ENCODE peak calls at places on chromosomes 16 and 17, in nine cellular contexts. E is endodermal cell, V is AG04450, N is fibroblast of lung, Y is foreskin fibroblast, P is RWPE1, X is left lung, G is glutamatergic neuron, T is A673. R is an unnamed sample.

GRCh38 chr16:9911989-9912388 is 270.2 kb downstream of the GRIN2A start:
- DNase-seq in E (no peak), V (no peak), N (no peak), Y (no peak), P (no peak), X (no peak), G (no peak), T (no peak), R (no peak)

GRCh38 chr17:57257911-57258885 is 1.9 kb downstream of the MSI2 start:
- DNase-seq in E (peak; percentile 78), V (no peak), N (peak; percentile 15), Y (no peak), P (no peak), X (no peak), G (no peak), T (peak; percentile 27), R (no peak)

GRCh38 chr16:2486645-2487516 is 12.0 kb downstream of the TBC1D24 start:
- DNase-seq in E (no peak), V (no peak), N (no peak), Y (no peak), P (no peak), X (peak; percentile 90), G (peak; percentile 21), T (no peak), R (no peak)

GRCh38 chr16:21001262-21001661 is 100.7 kb downstream of the LYRM1 start:
- DNase-seq in E (peak; percentile 83), V (no peak), N (peak; percentile 1), Y (peak; percentile 5), P (no peak), X (no peak), G (peak; percentile 25), T (peak; percentile 39), R (no peak)

GRCh38 chr16:14401839-14402115 is 228.3 kb downstream of the PARN start:
- DNase-seq in E (no peak), V (no peak), N (no peak), Y (no peak), P (no peak), X (peak; percentile 55), G (no peak), T (no peak), R (no peak)

GRCh38 chr17:50055055-50055425 is 870 bp upstream of the ITGA3 start:
- DNase-seq in E (peak; percentile 93), V (no peak), N (no peak), Y (no peak), P (peak; percentile 84), X (no peak), G (no peak), T (no peak), R (no peak)

GRCh38 chr16:28597692-28598261 is 927 bp upstream of the SULT1A2 start:
- DNase-seq in E (peak; percentile 74), V (no peak), N (no peak), Y (no peak), P (no peak), X (no peak), G (no peak), T (peak; percentile 45), R (no peak)

GRCh38 chr16:4729876-4730275 is 4.2 kb downstream of the ANKS3 start:
- DNase-seq in E (no peak), V (no peak), N (no peak), Y (no peak), P (no peak), X (no peak), G (no peak), T (no peak), R (no peak)

GRCh38 chr16:84526794-84527485 is 22.5 kb upstream of the MEAK7 start:
- DNase-seq in E (no peak), V (no peak), N (peak; percentile 85), Y (peak; percentile 44), P (no peak), X (peak; percentile 65), G (peak; percentile 51), T (no peak), R (no peak)

DNA sequence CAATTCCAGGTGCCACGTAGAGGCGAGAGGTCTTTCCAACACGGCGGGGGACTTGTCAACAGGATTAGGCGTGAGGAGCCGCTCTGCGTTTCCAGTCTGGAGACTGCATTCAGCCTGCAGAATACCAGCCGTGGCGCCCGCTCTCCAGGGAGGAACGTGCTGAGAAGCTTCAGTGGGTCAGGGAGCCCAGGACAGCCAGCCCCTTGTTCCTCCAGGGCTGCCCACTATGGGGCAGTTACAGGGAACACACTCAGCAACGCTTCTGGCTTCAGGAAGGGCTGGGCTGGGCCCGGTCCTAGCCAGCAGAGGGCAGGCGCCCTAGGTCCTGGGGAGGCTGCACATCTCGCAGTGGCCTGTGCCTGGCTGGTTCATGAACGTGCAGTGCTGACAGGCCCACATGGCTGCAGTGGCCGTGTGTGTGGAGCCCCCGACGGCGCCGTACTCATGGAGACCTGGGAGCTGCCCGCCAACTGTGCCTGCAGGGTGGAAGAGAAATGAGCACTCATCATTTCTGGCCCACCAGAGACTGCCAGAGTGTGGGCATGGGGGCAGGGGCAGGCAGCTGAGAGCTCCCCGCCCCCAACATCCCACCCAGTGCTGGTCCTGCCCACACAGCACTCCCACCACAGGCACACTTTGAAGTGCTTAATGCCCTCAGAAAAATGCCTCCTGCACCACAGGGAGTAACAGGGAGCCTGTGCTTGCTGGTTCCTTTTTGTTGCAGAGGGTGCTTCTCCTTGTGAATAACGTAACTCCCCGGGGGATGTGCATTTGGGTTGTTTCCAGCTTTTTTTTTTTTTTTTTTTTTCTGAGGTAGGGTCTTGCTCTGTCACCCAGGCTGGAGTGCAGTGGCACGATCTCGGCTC is 7.0 kb upstream of the FAAP100 start:
- DNase-seq in E (peak; percentile 83), V (no peak), N (no peak), Y (no peak), P (no peak), X (peak; percentile 55), G (peak; percentile 24), T (peak; percentile 83), R (no peak)
- TF ChIP-seq CTCF in E (peak; percentile 60), V (peak; percentile 25), N (peak; percentile 19), Y (peak; percentile 19), P (no peak), X (no peak), G (no peak), T (peak; percentile 38), R (peak; percentile 30)

GRCh38 chr16:813916-814412 is 13.4 kb upstream of the GNG13 start:
- DNase-seq in E (no peak), V (no peak), N (no peak), Y (no peak), P (no peak), X (no peak), G (no peak), T (no peak), R (no peak)

GRCh38 chr16:817001-817906 is 16.7 kb upstream of the GNG13 start:
- DNase-seq in E (no peak), V (no peak), N (no peak), Y (no peak), P (no peak), X (no peak), G (no peak), T (no peak), R (no peak)

GRCh38 chr16:814974-815373 is 14.4 kb upstream of the GNG13 start:
- DNase-seq in E (no peak), V (peak; percentile 26), N (peak; percentile 71), Y (peak; percentile 49), P (no peak), X (no peak), G (no peak), T (no peak), R (no peak)

GRCh38 chr16:815861-816260 is 15.3 kb upstream of the GNG13 start:
- DNase-seq in E (no peak), V (no peak), N (no peak), Y (no peak), P (no peak), X (no peak), G (no peak), T (no peak), R (no peak)

GRCh38 chr16:813204-813915 is 12.8 kb upstream of the GNG13 start:
- DNase-seq in E (peak; percentile 88), V (no peak), N (no peak), Y (no peak), P (peak; percentile 68), X (no peak), G (peak; percentile 84), T (peak; percentile 49), R (no peak)
- TF ChIP-seq CTCF in E (peak; percentile 88), V (peak; percentile 54), N (peak; percentile 54), Y (peak; percentile 36), P (peak; percentile 64), X (peak; percentile 44), G (peak; percentile 68), T (peak; percentile 72), R (peak; percentile 68)

GRCh38 chr17:4551141-4551540 is 4.0 kb downstream of the MYBBP1A start:
- DNase-seq in E (peak; percentile 76), V (no peak), N (no peak), Y (no peak), P (no peak), X (no peak), G (no peak), T (peak; percentile 33), R (no peak)
- TF ChIP-seq CTCF in E (peak; percentile 59), V (peak; percentile 11), N (no peak), Y (no peak), P (no peak), X (no peak), G (no peak), T (no peak), R (no peak)

GRCh38 chr17:28488154-28488883 is 14.9 kb downstream of the SLC13A2 start:
- DNase-seq in E (no peak), V (no peak), N (no peak), Y (no peak), P (no peak), X (no peak), G (no peak), T (no peak), R (no peak)
- TF ChIP-seq CTCF in E (no peak), V (no peak), N (no peak), Y (no peak), P (no peak), X (no peak), G (no peak), T (no peak), R (no peak)

GRCh38 chr17:9811086-9811485 is 10.8 kb downstream of the GSG1L2 start:
- DNase-seq in E (no peak), V (no peak), N (peak; percentile 19), Y (no peak), P (peak; percentile 61), X (no peak), G (no peak), T (no peak), R (no peak)
- TF ChIP-seq CTCF in E (no peak), V (no peak), N (no peak), Y (no peak), P (no peak), X (no peak), G (no peak), T (no peak), R (no peak)

GRCh38 chr16:66952430-66953139 is 8.5 kb upstream of the CES3 start:
- DNase-seq in E (no peak), V (no peak), N (no peak), Y (no peak), P (no peak), X (peak; percentile 29), G (no peak), T (no peak), R (no peak)
- TF ChIP-seq CTCF in E (no peak), V (no peak), N (no peak), Y (no peak), P (no peak), X (no peak), G (no peak), T (no peak), R (no peak)

R was measured in BJ.